ENCODE peak calls at places on chromosomes 11 and 22, in four cellular contexts. D is epithelial cell of esophagus, F is psoas muscle, X is astrocyte of the cerebellum. Y is an unnamed sample.

GRCh38 chr22:27151407-27151806 is 494.0 kb downstream of the MIAT start:
- DNase-seq in X (no peak), D (no peak), F (no peak), Y (no peak)

GRCh38 chr22:38325575-38325974 is 8.3 kb upstream of the CSNK1E start:
- DNase-seq in D (no peak), X (no peak), F (no peak), Y (no peak)

GRCh38 chr22:48371391-48371790 is 1456.3 kb downstream of the BRD1 start:
- DNase-seq in F (no peak), X (no peak), D (no peak), Y (no peak)

GRCh38 chr11:20723366-20723765 is 54.0 kb downstream of the NELL1 start:
- DNase-seq in X (no peak), F (no peak), D (no peak), Y (no peak)

GRCh38 chr11:14232652-14233051 is 126.3 kb downstream of the RRAS2 start:
- DNase-seq in X (no peak), F (no peak), D (no peak), Y (no peak)

GRCh38 chr11:64306876-64307622 is 1.7 kb downstream of the ESRRA start:
- DNase-seq in D (no peak), X (no peak), F (peak; percentile 79), Y (no peak)

GRCh38 chr22:16866167-16866566 is 41.0 kb upstream of the XKR3 start:
- DNase-seq in X (no peak), D (no peak), F (no peak), Y (peak; percentile 26)

GRCh38 chr11:9858822-9859221 is 194.9 kb downstream of the SWAP70 start:
- DNase-seq in D (no peak), X (peak; percentile 64), F (no peak), Y (no peak)

GRCh38 chr11:130634981-130635473 is 186.6 kb downstream of the ADAMTS15 start:
- DNase-seq in F (no peak), X (peak; percentile 81), D (peak; percentile 90), Y (no peak)

GRCh38 chr11:61744181-61744580 is 8.3 kb upstream of the MYRF start:
- DNase-seq in F (no peak), D (no peak), X (no peak), Y (no peak)

GRCh38 chr22:38327805-38328204 is 10.6 kb upstream of the CSNK1E start:
- DNase-seq in X (no peak), F (no peak), D (peak; percentile 93), Y (no peak)

GRCh38 chr22:31223786-31224191 is 11.7 kb downstream of the LIMK2 start:
- DNase-seq in D (no peak), X (no peak), F (no peak), Y (no peak)

GRCh38 chr11:122700676-122701075 is 45.2 kb downstream of the UBASH3B start:
- DNase-seq in X (no peak), D (no peak), F (no peak), Y (no peak)

GRCh38 chr11:108501396-108501795 is 3.2 kb upstream of the POGLUT3 start:
- DNase-seq in F (no peak), X (no peak), D (no peak), Y (no peak)

GRCh38 chr11:112219476-112220232 is 6.6 kb upstream of the PTS start:
- DNase-seq in F (no peak), D (peak; percentile 82), X (peak; percentile 68), Y (no peak)

GRCh38 chr11:14021738-14022137 is 59.2 kb downstream of the SPON1 start:
- DNase-seq in X (no peak), D (no peak), F (no peak), Y (no peak)

GRCh38 chr11:2927851-2928604 is 1.2 kb downstream of the PHLDA2 start:
- DNase-seq in F (peak; percentile 47), X (no peak), D (peak; percentile 57), Y (no peak)

GRCh38 chr11:30422389-30422788 is 99.5 kb downstream of the ARL14EP start:
- DNase-seq in F (no peak), X (peak; percentile 9), D (no peak), Y (no peak)

GRCh38 chr11:34214961-34215805 is 109.8 kb downstream of the NAT10 start:
- DNase-seq in X (no peak), D (peak; percentile 95), F (no peak), Y (no peak)

GRCh38 chr11:66685276-66686099 is 7.8 kb upstream of the RBM4B start:
- DNase-seq in D (no peak), F (no peak), X (no peak), Y (no peak)

GRCh38 chr11:94734563-94735275 is 33.4 kb upstream of the AMOTL1 start:
- DNase-seq in F (no peak), D (peak; percentile 53), X (no peak), Y (no peak)

GRCh38 chr22:24686280-24686679 is 83.3 kb downstream of the GGT1 start:
- DNase-seq in D (no peak), X (no peak), F (no peak), Y (no peak)
- H3K4me3 ChIP-seq in D (no peak overlapping the region), X (no peak overlapping the region), F (no peak overlapping the region), Y (no peak overlapping the region)

DNA sequence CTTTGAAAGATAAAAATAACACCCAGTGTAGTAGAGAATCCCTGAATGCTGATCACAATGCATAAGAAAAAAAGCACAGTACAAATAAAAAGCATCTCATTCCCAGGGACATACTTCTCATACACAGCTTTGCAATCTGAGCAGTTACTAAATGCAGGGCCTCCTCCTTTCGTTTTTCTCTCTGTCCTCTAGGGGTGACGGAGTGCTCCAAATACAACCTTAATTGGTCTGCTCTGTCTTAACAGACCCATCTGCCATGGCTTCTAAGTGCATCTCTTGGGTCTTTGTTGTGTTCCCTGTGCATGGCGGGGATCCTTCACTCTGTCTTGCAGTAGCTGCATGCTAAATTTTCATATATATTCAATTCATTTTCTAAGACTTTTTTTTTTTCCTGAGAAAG is 1114.2 kb upstream of the RAG2 start:
- DNase-seq in D (peak; percentile 6), F (no peak), X (no peak), Y (no peak)
- TF ChIP-seq CTCF in D (peak; percentile 32), F (no peak), X (peak; percentile 37), Y (peak; percentile 22)

GRCh38 chr11:134037093-134037908 is 31.6 kb upstream of the JAM3 start:
- DNase-seq in X (no peak), D (peak; percentile 50), F (peak; percentile 80), Y (no peak)
- H3K4me3 ChIP-seq in X (peak overlapping the region; percentile 56), D (peak overlapping the region; percentile 45), F (peak overlapping the region; percentile 74), Y (peak overlapping the region; percentile 59)

GRCh38 chr22:50341977-50342650 is 1.0 kb upstream of the PPP6R2 start:
- DNase-seq in D (peak; percentile 84), X (peak; percentile 63), F (peak; percentile 94), Y (peak; percentile 32)
- TF ChIP-seq CTCF in D (peak; percentile 95), X (peak; percentile 97), F (peak; percentile 92), Y (peak; percentile 98)

DNA sequence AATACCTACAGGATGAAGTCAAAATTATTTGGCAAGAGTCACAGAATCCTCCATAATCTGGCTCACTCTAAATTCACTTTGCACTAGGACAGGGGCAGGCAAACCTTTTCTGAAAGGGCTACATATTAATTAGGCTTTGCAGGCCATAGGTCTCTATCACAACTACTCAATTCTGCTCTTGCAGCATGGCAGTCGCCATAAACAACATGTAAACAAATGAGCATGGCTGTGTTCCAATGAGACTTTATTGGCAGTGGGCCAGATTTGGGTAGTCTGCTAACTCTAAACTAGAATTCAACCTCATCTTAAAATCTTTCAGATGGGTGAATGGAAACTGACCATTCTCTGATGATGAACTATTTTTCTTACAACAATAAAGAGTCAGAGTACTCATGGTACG is 5.8 kb downstream of the THRSP start:
- DNase-seq in X (no peak), F (no peak), D (no peak), Y (no peak)
- H3K4me3 ChIP-seq in X (no peak overlapping the region), F (no peak overlapping the region), D (no peak overlapping the region), Y (no peak overlapping the region)

Y was measured in epithelial cell of proximal tubule.